ENCODE peak calls at places on chromosomes 11 and 22, in four cellular contexts. E, G, M and H are unnamed samples.

GRCh38 chr11:75445315-75445953 is 12.4 kb upstream of the KLHL35 start:
- DNase-seq in M (peak; percentile 41), G (peak; percentile 77), E (peak; percentile 83), H (peak; percentile 78)

GRCh38 chr11:68077617-68078592 is 39.1 kb downstream of the TCIRG1 start:
- DNase-seq in M (peak; percentile 18), G (no peak), E (no peak), H (no peak)

GRCh38 chr11:64319421-64319761 is 1.5 kb downstream of the PRDX5 start:
- DNase-seq in M (no peak), E (no peak), G (no peak), H (no peak)

GRCh38 chr11:101401245-101401644 is 182.6 kb downstream of the TRPC6 start:
- DNase-seq in G (no peak), M (peak; percentile 53), E (no peak), H (no peak)

GRCh38 chr11:128473631-128474030 is 113.7 kb downstream of the ETS1 start:
- DNase-seq in E (no peak), G (no peak), M (no peak), H (no peak)

GRCh38 chr11:69376155-69377028 is 82.4 kb downstream of the MYEOV start:
- DNase-seq in G (no peak), M (no peak), E (no peak), H (no peak)

GRCh38 chr11:117039897-117040296 is 58.3 kb downstream of the SIK3 start:
- DNase-seq in M (peak; percentile 46), E (no peak), G (no peak), H (no peak)

GRCh38 chr11:28528217-28528616 is 420.0 kb downstream of the METTL15 start:
- DNase-seq in G (no peak), E (no peak), M (no peak), H (no peak)

GRCh38 chr22:26669060-26669481 is 11.7 kb downstream of the MIAT start:
- DNase-seq in M (peak; percentile 63), G (peak; percentile 76), E (peak; percentile 84), H (no peak)

GRCh38 chr22:38455530-38456271 is 702 bp upstream of the KCNJ4 start:
- DNase-seq in E (peak; percentile 56), M (peak; percentile 26), G (peak; percentile 54), H (peak; percentile 73)

GRCh38 chr11:68424981-68425865 is 35.3 kb upstream of the PPP6R3 start:
- DNase-seq in G (no peak), E (no peak), M (no peak), H (no peak)

GRCh38 chr11:118615996-118616395 is 8.6 kb downstream of the PHLDB1 start:
- DNase-seq in E (peak; percentile 77), M (no peak), G (peak; percentile 58), H (no peak)

GRCh38 chr11:47560431-47560830 is 5.0 kb upstream of the PTPMT1 start:
- DNase-seq in E (no peak), G (no peak), M (peak; percentile 44), H (no peak)

GRCh38 chr11:47569646-47570045 is 4.2 kb downstream of the PTPMT1 start:
- DNase-seq in E (no peak), G (no peak), M (no peak), H (no peak)

GRCh38 chr11:47566166-47566546 is 757 bp downstream of the PTPMT1 start:
- DNase-seq in G (peak; percentile 48), E (no peak), M (no peak), H (no peak)

GRCh38 chr11:47564933-47565339 is 463 bp upstream of the PTPMT1 start:
- DNase-seq in G (no peak), E (no peak), M (no peak), H (no peak)

DNA sequence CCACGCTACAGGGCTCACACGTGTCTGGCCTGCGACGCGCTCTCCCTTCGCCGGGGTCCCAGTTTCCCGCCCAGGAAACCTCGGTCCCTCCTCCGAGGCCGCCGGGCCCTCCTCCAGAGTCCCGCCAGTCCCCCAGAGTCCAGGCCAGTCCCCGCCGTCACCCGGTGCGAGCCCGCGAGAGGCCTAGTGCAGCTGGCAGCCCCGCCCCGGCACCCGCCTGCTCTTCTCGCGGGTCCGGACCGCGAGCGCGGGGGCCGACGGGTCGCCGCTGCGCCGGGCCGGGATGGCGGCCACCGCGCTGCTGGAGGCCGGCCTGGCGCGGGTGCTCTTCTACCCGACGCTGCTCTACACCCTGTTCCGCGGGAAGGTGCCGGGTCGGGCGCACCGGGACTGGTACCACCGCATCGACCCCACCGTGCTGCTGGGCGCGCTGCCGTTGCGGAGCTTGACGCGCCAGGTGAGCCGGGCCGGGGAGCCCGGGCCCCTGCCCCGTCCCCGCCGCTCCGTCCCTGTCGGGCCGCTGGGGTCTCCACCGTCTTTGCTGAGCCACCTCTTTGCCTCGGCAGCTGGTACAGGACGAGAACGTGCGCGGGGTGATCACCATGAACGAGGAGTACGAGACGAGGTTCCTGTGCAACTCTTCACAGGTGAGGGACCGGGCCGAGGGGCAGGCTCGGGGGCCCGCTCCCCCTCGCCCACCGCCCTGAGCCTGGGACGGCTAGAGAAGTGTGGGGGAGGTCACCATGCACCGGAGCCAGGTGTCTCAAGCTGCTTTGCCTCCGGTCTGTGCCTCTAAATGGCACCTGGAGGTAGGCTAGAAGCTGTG is at the start of gene PTPMT1:
- DNase-seq in G (peak; percentile 74), M (peak; percentile 61), E (peak; percentile 86), H (no peak)
- H2AK5ac ChIP-seq in G (no peak within 1 kb of the TSS), M (peak within 1 kb of the TSS; percentile 93), E (peak within 1 kb of the TSS; percentile 82), H (peak within 1 kb of the TSS; percentile 75)

GRCh38 chr11:3721002-3721401 is 49.8 kb upstream of the CHRNA10 start:
- DNase-seq in G (no peak), M (no peak), E (no peak), H (no peak)

GRCh38 chr11:3722100-3722499 is 50.9 kb upstream of the CHRNA10 start:
- DNase-seq in M (no peak), G (no peak), E (no peak), H (no peak)

GRCh38 chr11:3723014-3723708 is 52.0 kb upstream of the CHRNA10 start:
- DNase-seq in E (no peak), M (peak; percentile 99), G (no peak), H (no peak)
- H3K9ac ChIP-seq in E (no peak overlapping the region), M (no peak overlapping the region), G (no peak overlapping the region), H (no peak overlapping the region)

GRCh38 chr11:47511927-47512326 is 41.0 kb downstream of the CELF1 start:
- DNase-seq in G (no peak), M (no peak), E (no peak), H (no peak)
- H2BK15ac ChIP-seq in G (no peak overlapping the region), M (no peak overlapping the region), E (no peak overlapping the region), H (no peak overlapping the region)

DNA sequence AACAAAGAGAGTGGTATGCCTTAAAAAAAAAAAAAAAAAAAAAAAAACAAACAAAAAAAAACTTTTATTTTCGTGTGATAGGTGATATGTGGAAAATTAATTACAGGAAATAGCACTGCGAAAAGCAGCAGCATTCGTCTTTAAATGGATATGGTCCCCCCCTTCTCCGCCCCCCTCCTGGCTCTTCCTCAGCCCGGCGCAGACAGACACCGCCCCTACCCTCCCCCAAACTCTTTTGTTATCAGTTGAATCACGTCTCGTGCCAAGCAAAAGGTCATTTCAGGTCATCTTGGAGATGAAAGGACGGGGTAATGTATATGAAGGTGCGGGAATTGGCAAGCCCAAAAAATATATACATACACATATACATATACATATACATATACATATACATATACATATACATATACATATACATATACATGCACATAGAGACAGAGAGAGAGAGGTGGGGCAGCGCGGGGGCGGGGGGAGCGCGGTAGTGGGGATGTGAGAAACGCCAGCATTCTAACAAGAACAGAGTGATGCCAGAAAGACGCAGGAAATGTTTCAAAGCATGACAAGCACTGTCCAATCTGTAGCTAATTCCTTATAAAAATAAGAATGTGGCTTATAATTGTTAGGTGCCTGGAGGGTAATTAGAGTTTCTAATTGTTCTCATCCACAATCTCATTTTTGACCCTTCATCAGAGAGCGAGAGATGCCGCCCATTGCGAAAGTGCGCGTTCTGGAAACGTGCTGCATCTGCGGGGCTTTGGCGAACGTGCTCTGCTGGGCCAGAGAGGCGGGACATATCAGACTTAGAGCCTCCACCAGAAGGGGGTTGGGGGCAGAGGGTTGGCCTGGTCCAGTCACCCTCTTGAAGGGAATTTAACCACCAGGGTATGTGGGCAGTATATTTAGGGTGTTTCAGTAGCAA is 214.5 kb upstream of the UBASH3B start:
- DNase-seq in E (peak; percentile 55), G (peak; percentile 64), M (no peak), H (peak; percentile 52)
- H2AK5ac ChIP-seq in E (no peak overlapping the region), G (no peak overlapping the region), M (no peak overlapping the region), H (no peak overlapping the region)